ENCODE peak calls at places on chromosomes 5 and 9, in four cellular contexts. B is HepG2, E is right cardiac atrium, F is tibial nerve. G is an unnamed sample.

GRCh38 chr9:114155263-114155966 is at the start of gene COL27A1:
- DNase-seq in B (peak; percentile 70), E (peak; percentile 81), F (peak; percentile 87), G (peak; percentile 38)

GRCh38 chr9:120892748-120893584 is 16.0 kb upstream of the PHF19 start:
- DNase-seq in B (no peak), E (no peak), F (no peak), G (no peak)

GRCh38 chr9:135336722-135337490 is 142.7 kb upstream of the PPP1R26 start:
- DNase-seq in B (no peak), E (no peak), F (no peak), G (no peak)

GRCh38 chr9:114919611-114920010 is 10.8 kb downstream of the TNFSF8 start:
- DNase-seq in B (no peak), E (no peak), F (no peak), G (no peak)

GRCh38 chr9:120464176-120464575 is 115.8 kb downstream of the CDK5RAP2 start:
- DNase-seq in B (no peak), E (no peak), F (no peak), G (no peak)

GRCh38 chr9:113570749-113571711 is 107.5 kb downstream of the RGS3 start:
- DNase-seq in B (no peak), E (no peak), F (no peak), G (no peak)

GRCh38 chr5:67465556-67466206 is 269.1 kb upstream of the CD180 start:
- DNase-seq in B (no peak), E (no peak), F (no peak), G (no peak)

GRCh38 chr9:126218726-126219125 is 107.9 kb upstream of the MVB12B start:
- DNase-seq in B (no peak), E (no peak), F (no peak), G (no peak)

GRCh38 chr5:95892784-95893354 is 68.8 kb downstream of the ELL2 start:
- DNase-seq in B (peak; percentile 48), E (no peak), F (no peak), G (no peak)

GRCh38 chr5:172119921-172120688 is 67.9 kb downstream of the STK10 start:
- DNase-seq in B (no peak), E (no peak), F (no peak), G (no peak)

GRCh38 chr9:83503881-83504280 is 34.3 kb downstream of the FRMD3 start:
- DNase-seq in B (no peak), E (no peak), F (no peak), G (no peak)

GRCh38 chr5:10306114-10306513 is 1.6 kb downstream of the CMBL start:
- DNase-seq in B (no peak), E (no peak), F (no peak), G (no peak)

GRCh38 chr5:4348418-4348817 is 752.8 kb downstream of the IRX1 start:
- DNase-seq in B (no peak), E (no peak), F (no peak), G (no peak)

GRCh38 chr5:69238760-69239251 is 4.1 kb downstream of the CDK7 start:
- DNase-seq in B (no peak), E (no peak), F (no peak), G (no peak)

GRCh38 chr9:13274901-13275641 is 4.4 kb downstream of the MPDZ start:
- DNase-seq in B (no peak), E (no peak), F (no peak), G (no peak)

GRCh38 chr9:83906144-83906543 is 15.1 kb downstream of the KIF27 start:
- DNase-seq in B (no peak), E (no peak), F (no peak), G (no peak)

GRCh38 chr5:84450617-84451414 is 66.1 kb upstream of the EDIL3 start:
- DNase-seq in B (no peak), E (no peak), F (no peak), G (no peak)

GRCh38 chr9:27118916-27119315 is 9.9 kb downstream of the TEK start:
- DNase-seq in B (no peak), E (no peak), F (no peak), G (no peak)

GRCh38 chr5:173315495-173316352 is 12.5 kb downstream of the STC2 start:
- DNase-seq in B (no peak), E (no peak), F (peak; percentile 74), G (no peak)

GRCh38 chr9:129076640-129077037 is 4.3 kb upstream of the DOLPP1 start:
- DNase-seq in B (no peak), E (no peak), F (no peak), G (no peak)

GRCh38 chr9:129074106-129074505 is 6.8 kb upstream of the DOLPP1 start:
- DNase-seq in B (no peak), E (no peak), F (no peak), G (no peak)

GRCh38 chr9:129073404-129073803 is 7.5 kb upstream of the DOLPP1 start:
- DNase-seq in B (no peak), E (no peak), F (no peak), G (no peak)

GRCh38 chr9:129077236-129077635 is 3.7 kb upstream of the DOLPP1 start:
- DNase-seq in B (no peak), E (no peak), F (no peak), G (no peak)

DNA sequence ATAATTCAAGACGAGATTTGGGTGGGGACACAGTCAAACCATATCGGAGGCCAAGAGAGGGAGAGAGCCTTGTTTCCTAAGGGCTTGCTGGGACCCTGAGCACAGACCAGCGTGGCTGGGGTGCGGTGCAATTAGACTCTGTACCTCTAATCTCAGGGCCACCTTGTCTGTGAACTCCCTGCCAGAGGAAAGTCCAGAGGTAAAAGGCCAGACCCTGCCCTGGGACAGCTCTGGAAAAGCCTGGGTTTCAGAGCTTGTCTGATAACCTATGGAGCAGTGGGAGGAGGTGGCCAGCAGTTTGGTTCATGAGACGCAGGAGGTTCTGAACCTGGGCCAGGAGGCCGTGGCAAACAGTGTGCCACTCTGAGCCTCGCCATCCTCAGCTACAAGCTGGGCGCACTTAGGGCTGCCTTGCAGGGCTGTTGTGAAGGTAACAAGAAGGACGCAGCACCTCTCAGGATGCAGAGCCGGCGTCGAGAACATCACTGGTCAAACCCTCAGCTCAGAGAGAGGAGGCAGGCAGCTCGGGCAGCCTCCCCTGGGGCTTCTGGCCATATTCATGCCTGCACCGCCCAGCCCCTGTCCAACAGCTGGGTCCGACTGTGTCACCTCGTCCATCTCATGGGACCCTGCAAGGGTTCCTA is 4.8 kb upstream of the DOLPP1 start:
- DNase-seq in B (no peak), E (no peak), F (no peak), G (no peak)
- H3K27ac ChIP-seq in B (peak overlapping the region; percentile 65), E (no peak overlapping the region), F (no peak overlapping the region), G (no peak overlapping the region)

GRCh38 chr5:143055596-143056330 is 285.6 kb downstream of the ARHGAP26 start:
- DNase-seq in B (no peak), E (no peak), F (no peak), G (no peak)
- H3K27ac ChIP-seq in B (no peak overlapping the region), E (no peak overlapping the region), F (no peak overlapping the region), G (no peak overlapping the region)

DNA sequence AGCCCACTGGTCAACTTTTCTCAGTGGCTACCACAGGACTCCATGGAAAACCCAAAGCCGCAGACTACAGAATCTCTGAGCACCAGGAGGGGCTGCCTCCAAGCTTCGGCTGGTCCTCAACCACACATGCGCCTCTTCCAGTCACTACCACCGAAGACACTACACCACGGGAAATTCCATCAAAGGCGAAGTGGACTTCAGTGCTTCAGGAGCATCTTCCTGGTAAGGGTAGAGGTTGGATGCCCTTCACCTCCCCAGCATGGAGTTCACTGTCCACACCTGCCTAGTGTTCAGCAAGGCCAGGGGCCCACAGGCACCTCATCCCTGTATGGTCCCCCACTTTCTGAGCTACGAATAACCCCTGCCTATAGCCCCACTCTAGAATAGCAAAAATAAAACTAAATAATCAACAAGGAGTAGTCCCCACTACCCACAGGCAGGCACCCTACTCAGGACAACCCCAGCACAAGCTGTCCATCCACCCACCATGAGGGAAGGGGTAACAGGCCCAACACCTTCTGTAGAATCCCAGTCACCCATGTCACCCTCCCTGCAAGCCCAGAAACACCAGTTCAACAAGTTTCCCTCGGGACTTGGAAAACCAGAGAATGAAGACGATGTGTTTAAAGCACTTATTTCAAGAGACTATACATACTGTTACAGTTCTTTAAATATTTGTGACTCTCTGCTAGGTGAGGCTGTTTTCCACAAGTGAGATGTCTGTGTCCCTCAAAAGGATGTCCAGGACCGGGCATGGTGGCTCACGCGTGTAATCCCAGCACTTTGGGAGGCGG is 2.6 kb downstream of the VDAC1 start:
- DNase-seq in B (no peak), E (no peak), F (no peak), G (no peak)
- H3K27ac ChIP-seq in B (peak overlapping the region; percentile 78), E (no peak overlapping the region), F (peak overlapping the region; percentile 99), G (no peak overlapping the region)

GRCh38 chr9:16030513-16031185 is 477.8 kb downstream of the CCDC171 start:
- DNase-seq in B (no peak), E (no peak), F (no peak), G (no peak)
- H3K27ac ChIP-seq in B (no peak overlapping the region), E (no peak overlapping the region), F (no peak overlapping the region), G (no peak overlapping the region)